ENCODE peak calls at places on chromosomes 5 and 9, in ten cellular contexts. One of them, this sample, is unnamed.

GRCh38 chr9:128917151-128917849 is 3.5 kb upstream of the PHYHD1 start:
- DNase-seq in activated gamma-delta T cell: no peak
- DNase-seq in activated T-cell treated with anti-CD3 and anti-CD28 coated beads, Interleukin-2, amount 50 U/mL, for 48 hours: no peak
- DNase-seq in NCI-H1048: no peak
- DNase-seq in NCI-H1105: no peak
- DNase-seq in CD4-positive, CD25-positive, alpha-beta regulatory T cell: no peak
- DNase-seq in stimulated activated CD4-positive, alpha-beta T cell treated with anti-CD3 and anti-CD28 coated beads, TNF-alpha, amount 100 ng/mL, for 1 hour: no peak
- DNase-seq in NCI-H1930: no peak
- DNase-seq in pulmonary artery endothelial cell: peak; percentile 59
- DNase-seq in prostate gland: peak; percentile 89
- DNase-seq in this sample: no peak

GRCh38 chr5:151319334-151319733 is 15.8 kb upstream of the SLC36A3 start:
- DNase-seq in NCI-H1930: no peak
- DNase-seq in stimulated activated CD4-positive, alpha-beta T cell treated with anti-CD3 and anti-CD28 coated beads, TNF-alpha, amount 100 ng/mL, for 1 hour: no peak
- DNase-seq in NCI-H1048: no peak
- DNase-seq in CD4-positive, CD25-positive, alpha-beta regulatory T cell: no peak
- DNase-seq in activated gamma-delta T cell: no peak
- DNase-seq in pulmonary artery endothelial cell: no peak
- DNase-seq in NCI-H1105: no peak
- DNase-seq in prostate gland: no peak
- DNase-seq in activated T-cell treated with anti-CD3 and anti-CD28 coated beads, Interleukin-2, amount 50 U/mL, for 48 hours: no peak
- DNase-seq in this sample: peak; percentile 16

GRCh38 chr5:128472919-128473318 is 65.1 kb downstream of the FBN2 start:
- DNase-seq in activated T-cell treated with anti-CD3 and anti-CD28 coated beads, Interleukin-2, amount 50 U/mL, for 48 hours: no peak
- DNase-seq in pulmonary artery endothelial cell: no peak
- DNase-seq in stimulated activated CD4-positive, alpha-beta T cell treated with anti-CD3 and anti-CD28 coated beads, TNF-alpha, amount 100 ng/mL, for 1 hour: no peak
- DNase-seq in NCI-H1048: no peak
- DNase-seq in activated gamma-delta T cell: no peak
- DNase-seq in CD4-positive, CD25-positive, alpha-beta regulatory T cell: no peak
- DNase-seq in NCI-H1105: no peak
- DNase-seq in NCI-H1930: no peak
- DNase-seq in prostate gland: no peak
- DNase-seq in this sample: no peak

GRCh38 chr5:136191304-136192014 is 1.5 kb downstream of the SMIM32 start:
- DNase-seq in activated T-cell treated with anti-CD3 and anti-CD28 coated beads, Interleukin-2, amount 50 U/mL, for 48 hours: no peak
- DNase-seq in prostate gland: no peak
- DNase-seq in activated gamma-delta T cell: no peak
- DNase-seq in CD4-positive, CD25-positive, alpha-beta regulatory T cell: no peak
- DNase-seq in stimulated activated CD4-positive, alpha-beta T cell treated with anti-CD3 and anti-CD28 coated beads, TNF-alpha, amount 100 ng/mL, for 1 hour: no peak
- DNase-seq in NCI-H1105: no peak
- DNase-seq in NCI-H1930: no peak
- DNase-seq in pulmonary artery endothelial cell: no peak
- DNase-seq in NCI-H1048: no peak
- DNase-seq in this sample: no peak

GRCh38 chr9:130498918-130499698 is 54.3 kb downstream of the ASS1 start:
- DNase-seq in prostate gland: no peak
- DNase-seq in activated gamma-delta T cell: no peak
- DNase-seq in activated T-cell treated with anti-CD3 and anti-CD28 coated beads, Interleukin-2, amount 50 U/mL, for 48 hours: no peak
- DNase-seq in NCI-H1930: no peak
- DNase-seq in NCI-H1048: no peak
- DNase-seq in pulmonary artery endothelial cell: no peak
- DNase-seq in stimulated activated CD4-positive, alpha-beta T cell treated with anti-CD3 and anti-CD28 coated beads, TNF-alpha, amount 100 ng/mL, for 1 hour: no peak
- DNase-seq in NCI-H1105: no peak
- DNase-seq in CD4-positive, CD25-positive, alpha-beta regulatory T cell: no peak
- DNase-seq in this sample: no peak

GRCh38 chr9:130128251-130128650 is 44.0 kb upstream of the NCS1 start:
- DNase-seq in stimulated activated CD4-positive, alpha-beta T cell treated with anti-CD3 and anti-CD28 coated beads, TNF-alpha, amount 100 ng/mL, for 1 hour: peak; percentile 59
- DNase-seq in activated gamma-delta T cell: no peak
- DNase-seq in CD4-positive, CD25-positive, alpha-beta regulatory T cell: peak; percentile 94
- DNase-seq in NCI-H1930: no peak
- DNase-seq in pulmonary artery endothelial cell: no peak
- DNase-seq in activated T-cell treated with anti-CD3 and anti-CD28 coated beads, Interleukin-2, amount 50 U/mL, for 48 hours: peak; percentile 75
- DNase-seq in NCI-H1048: no peak
- DNase-seq in prostate gland: no peak
- DNase-seq in NCI-H1105: no peak
- DNase-seq in this sample: no peak

GRCh38 chr5:109838157-109838556 is 148.4 kb downstream of the MAN2A1 start:
- DNase-seq in NCI-H1048: no peak
- DNase-seq in activated gamma-delta T cell: no peak
- DNase-seq in CD4-positive, CD25-positive, alpha-beta regulatory T cell: no peak
- DNase-seq in NCI-H1105: no peak
- DNase-seq in stimulated activated CD4-positive, alpha-beta T cell treated with anti-CD3 and anti-CD28 coated beads, TNF-alpha, amount 100 ng/mL, for 1 hour: no peak
- DNase-seq in activated T-cell treated with anti-CD3 and anti-CD28 coated beads, Interleukin-2, amount 50 U/mL, for 48 hours: no peak
- DNase-seq in NCI-H1930: no peak
- DNase-seq in prostate gland: no peak
- DNase-seq in pulmonary artery endothelial cell: no peak
- DNase-seq in this sample: no peak

GRCh38 chr9:89677696-89678393 is 73.0 kb downstream of the GADD45G start:
- DNase-seq in CD4-positive, CD25-positive, alpha-beta regulatory T cell: no peak
- DNase-seq in stimulated activated CD4-positive, alpha-beta T cell treated with anti-CD3 and anti-CD28 coated beads, TNF-alpha, amount 100 ng/mL, for 1 hour: no peak
- DNase-seq in NCI-H1105: peak; percentile 89
- DNase-seq in activated gamma-delta T cell: no peak
- DNase-seq in NCI-H1048: no peak
- DNase-seq in prostate gland: no peak
- DNase-seq in activated T-cell treated with anti-CD3 and anti-CD28 coated beads, Interleukin-2, amount 50 U/mL, for 48 hours: no peak
- DNase-seq in pulmonary artery endothelial cell: no peak
- DNase-seq in NCI-H1930: peak; percentile 46
- DNase-seq in this sample: peak; percentile 47

GRCh38 chr5:134662971-134663370 is 14.4 kb downstream of the SEC24A start:
- DNase-seq in NCI-H1105: no peak
- DNase-seq in prostate gland: no peak
- DNase-seq in NCI-H1048: no peak
- DNase-seq in activated T-cell treated with anti-CD3 and anti-CD28 coated beads, Interleukin-2, amount 50 U/mL, for 48 hours: no peak
- DNase-seq in stimulated activated CD4-positive, alpha-beta T cell treated with anti-CD3 and anti-CD28 coated beads, TNF-alpha, amount 100 ng/mL, for 1 hour: no peak
- DNase-seq in activated gamma-delta T cell: no peak
- DNase-seq in NCI-H1930: no peak
- DNase-seq in pulmonary artery endothelial cell: no peak
- DNase-seq in CD4-positive, CD25-positive, alpha-beta regulatory T cell: no peak
- DNase-seq in this sample: no peak

GRCh38 chr9:34651876-34652602 is at the start of gene IL11RA:
- DNase-seq in NCI-H1048: no peak
- DNase-seq in CD4-positive, CD25-positive, alpha-beta regulatory T cell: peak; percentile 58
- DNase-seq in activated gamma-delta T cell: no peak
- DNase-seq in NCI-H1930: no peak
- DNase-seq in stimulated activated CD4-positive, alpha-beta T cell treated with anti-CD3 and anti-CD28 coated beads, TNF-alpha, amount 100 ng/mL, for 1 hour: no peak
- DNase-seq in activated T-cell treated with anti-CD3 and anti-CD28 coated beads, Interleukin-2, amount 50 U/mL, for 48 hours: peak; percentile 69
- DNase-seq in pulmonary artery endothelial cell: peak; percentile 37
- DNase-seq in prostate gland: peak; percentile 80
- DNase-seq in NCI-H1105: peak; percentile 22
- DNase-seq in this sample: no peak

GRCh38 chr9:108212179-108212578 is 643.6 kb downstream of the ACTL7B start:
- DNase-seq in activated gamma-delta T cell: no peak
- DNase-seq in NCI-H1048: no peak
- DNase-seq in prostate gland: no peak
- DNase-seq in NCI-H1105: no peak
- DNase-seq in pulmonary artery endothelial cell: no peak
- DNase-seq in stimulated activated CD4-positive, alpha-beta T cell treated with anti-CD3 and anti-CD28 coated beads, TNF-alpha, amount 100 ng/mL, for 1 hour: no peak
- DNase-seq in NCI-H1930: no peak
- DNase-seq in activated T-cell treated with anti-CD3 and anti-CD28 coated beads, Interleukin-2, amount 50 U/mL, for 48 hours: no peak
- DNase-seq in CD4-positive, CD25-positive, alpha-beta regulatory T cell: no peak
- DNase-seq in this sample: no peak

GRCh38 chr9:13266172-13266571 is 13.3 kb downstream of the MPDZ start:
- DNase-seq in NCI-H1930: no peak
- DNase-seq in NCI-H1105: no peak
- DNase-seq in pulmonary artery endothelial cell: peak; percentile 50
- DNase-seq in activated T-cell treated with anti-CD3 and anti-CD28 coated beads, Interleukin-2, amount 50 U/mL, for 48 hours: no peak
- DNase-seq in prostate gland: no peak
- DNase-seq in NCI-H1048: no peak
- DNase-seq in activated gamma-delta T cell: no peak
- DNase-seq in stimulated activated CD4-positive, alpha-beta T cell treated with anti-CD3 and anti-CD28 coated beads, TNF-alpha, amount 100 ng/mL, for 1 hour: no peak
- DNase-seq in CD4-positive, CD25-positive, alpha-beta regulatory T cell: no peak
- DNase-seq in this sample: no peak

GRCh38 chr5:6181147-6181729 is 197.1 kb downstream of the MED10 start:
- DNase-seq in prostate gland: no peak
- DNase-seq in pulmonary artery endothelial cell: no peak
- DNase-seq in activated T-cell treated with anti-CD3 and anti-CD28 coated beads, Interleukin-2, amount 50 U/mL, for 48 hours: no peak
- DNase-seq in activated gamma-delta T cell: no peak
- DNase-seq in CD4-positive, CD25-positive, alpha-beta regulatory T cell: no peak
- DNase-seq in NCI-H1105: no peak
- DNase-seq in NCI-H1930: peak; percentile 17
- DNase-seq in stimulated activated CD4-positive, alpha-beta T cell treated with anti-CD3 and anti-CD28 coated beads, TNF-alpha, amount 100 ng/mL, for 1 hour: no peak
- DNase-seq in NCI-H1048: no peak
- DNase-seq in this sample: no peak

GRCh38 chr5:55925677-55926076 is 69.1 kb downstream of the IL6ST start:
- DNase-seq in NCI-H1048: no peak
- DNase-seq in activated T-cell treated with anti-CD3 and anti-CD28 coated beads, Interleukin-2, amount 50 U/mL, for 48 hours: no peak
- DNase-seq in stimulated activated CD4-positive, alpha-beta T cell treated with anti-CD3 and anti-CD28 coated beads, TNF-alpha, amount 100 ng/mL, for 1 hour: no peak
- DNase-seq in CD4-positive, CD25-positive, alpha-beta regulatory T cell: no peak
- DNase-seq in activated gamma-delta T cell: no peak
- DNase-seq in NCI-H1105: no peak
- DNase-seq in pulmonary artery endothelial cell: no peak
- DNase-seq in prostate gland: no peak
- DNase-seq in NCI-H1930: no peak
- DNase-seq in this sample: no peak

GRCh38 chr5:33662721-33663435 is 222.1 kb downstream of the TARS1 start:
- DNase-seq in prostate gland: no peak
- DNase-seq in NCI-H1105: no peak
- DNase-seq in activated gamma-delta T cell: no peak
- DNase-seq in pulmonary artery endothelial cell: no peak
- DNase-seq in NCI-H1048: no peak
- DNase-seq in NCI-H1930: no peak
- DNase-seq in activated T-cell treated with anti-CD3 and anti-CD28 coated beads, Interleukin-2, amount 50 U/mL, for 48 hours: no peak
- DNase-seq in stimulated activated CD4-positive, alpha-beta T cell treated with anti-CD3 and anti-CD28 coated beads, TNF-alpha, amount 100 ng/mL, for 1 hour: no peak
- DNase-seq in CD4-positive, CD25-positive, alpha-beta regulatory T cell: no peak
- DNase-seq in this sample: no peak

GRCh38 chr5:10424124-10424731 is 17.5 kb upstream of the ROPN1L start:
- DNase-seq in NCI-H1930: peak; percentile 25
- DNase-seq in activated T-cell treated with anti-CD3 and anti-CD28 coated beads, Interleukin-2, amount 50 U/mL, for 48 hours: no peak
- DNase-seq in prostate gland: peak; percentile 17
- DNase-seq in CD4-positive, CD25-positive, alpha-beta regulatory T cell: peak; percentile 54
- DNase-seq in stimulated activated CD4-positive, alpha-beta T cell treated with anti-CD3 and anti-CD28 coated beads, TNF-alpha, amount 100 ng/mL, for 1 hour: no peak
- DNase-seq in pulmonary artery endothelial cell: no peak
- DNase-seq in NCI-H1105: no peak
- DNase-seq in NCI-H1048: no peak
- DNase-seq in activated gamma-delta T cell: no peak
- DNase-seq in this sample: no peak

GRCh38 chr9:135230817-135231520 is 143.5 kb downstream of the OLFM1 start:
- DNase-seq in prostate gland: no peak
- DNase-seq in NCI-H1930: no peak
- DNase-seq in activated T-cell treated with anti-CD3 and anti-CD28 coated beads, Interleukin-2, amount 50 U/mL, for 48 hours: no peak
- DNase-seq in pulmonary artery endothelial cell: no peak
- DNase-seq in NCI-H1048: no peak
- DNase-seq in activated gamma-delta T cell: no peak
- DNase-seq in stimulated activated CD4-positive, alpha-beta T cell treated with anti-CD3 and anti-CD28 coated beads, TNF-alpha, amount 100 ng/mL, for 1 hour: no peak
- DNase-seq in CD4-positive, CD25-positive, alpha-beta regulatory T cell: no peak
- DNase-seq in NCI-H1105: no peak
- DNase-seq in this sample: no peak

GRCh38 chr5:20972419-20972925 is 984.5 kb upstream of the CDH18 start:
- DNase-seq in NCI-H1048: no peak
- DNase-seq in NCI-H1930: peak; percentile 11
- DNase-seq in stimulated activated CD4-positive, alpha-beta T cell treated with anti-CD3 and anti-CD28 coated beads, TNF-alpha, amount 100 ng/mL, for 1 hour: no peak
- DNase-seq in NCI-H1105: no peak
- DNase-seq in activated T-cell treated with anti-CD3 and anti-CD28 coated beads, Interleukin-2, amount 50 U/mL, for 48 hours: no peak
- DNase-seq in activated gamma-delta T cell: no peak
- DNase-seq in prostate gland: no peak
- DNase-seq in pulmonary artery endothelial cell: no peak
- DNase-seq in CD4-positive, CD25-positive, alpha-beta regulatory T cell: no peak
- DNase-seq in this sample: no peak

GRCh38 chr9:81621785-81622243 is 67.5 kb downstream of the TLE1 start:
- DNase-seq in pulmonary artery endothelial cell: no peak
- DNase-seq in activated T-cell treated with anti-CD3 and anti-CD28 coated beads, Interleukin-2, amount 50 U/mL, for 48 hours: no peak
- DNase-seq in stimulated activated CD4-positive, alpha-beta T cell treated with anti-CD3 and anti-CD28 coated beads, TNF-alpha, amount 100 ng/mL, for 1 hour: no peak
- DNase-seq in NCI-H1105: no peak
- DNase-seq in NCI-H1930: no peak
- DNase-seq in CD4-positive, CD25-positive, alpha-beta regulatory T cell: no peak
- DNase-seq in activated gamma-delta T cell: no peak
- DNase-seq in prostate gland: no peak
- DNase-seq in NCI-H1048: no peak
- DNase-seq in this sample: no peak

GRCh38 chr5:71924325-71924724 is 182.9 kb upstream of the MAP1B start:
- DNase-seq in stimulated activated CD4-positive, alpha-beta T cell treated with anti-CD3 and anti-CD28 coated beads, TNF-alpha, amount 100 ng/mL, for 1 hour: no peak
- DNase-seq in NCI-H1930: no peak
- DNase-seq in CD4-positive, CD25-positive, alpha-beta regulatory T cell: no peak
- DNase-seq in activated gamma-delta T cell: no peak
- DNase-seq in activated T-cell treated with anti-CD3 and anti-CD28 coated beads, Interleukin-2, amount 50 U/mL, for 48 hours: no peak
- DNase-seq in prostate gland: no peak
- DNase-seq in NCI-H1048: no peak
- DNase-seq in NCI-H1105: no peak
- DNase-seq in pulmonary artery endothelial cell: no peak
- DNase-seq in this sample: no peak

GRCh38 chr9:92966518-92966800 is 19.1 kb downstream of the FGD3 start:
- DNase-seq in NCI-H1048: no peak
- DNase-seq in CD4-positive, CD25-positive, alpha-beta regulatory T cell: peak; percentile 54
- DNase-seq in NCI-H1105: no peak
- DNase-seq in NCI-H1930: no peak
- DNase-seq in prostate gland: no peak
- DNase-seq in activated T-cell treated with anti-CD3 and anti-CD28 coated beads, Interleukin-2, amount 50 U/mL, for 48 hours: peak; percentile 27
- DNase-seq in pulmonary artery endothelial cell: no peak
- DNase-seq in activated gamma-delta T cell: no peak
- DNase-seq in stimulated activated CD4-positive, alpha-beta T cell treated with anti-CD3 and anti-CD28 coated beads, TNF-alpha, amount 100 ng/mL, for 1 hour: no peak
- DNase-seq in this sample: no peak

GRCh38 chr5:179504191-179504590 is 46.2 kb upstream of the RUFY1 start:
- DNase-seq in stimulated activated CD4-positive, alpha-beta T cell treated with anti-CD3 and anti-CD28 coated beads, TNF-alpha, amount 100 ng/mL, for 1 hour: no peak
- DNase-seq in CD4-positive, CD25-positive, alpha-beta regulatory T cell: no peak
- DNase-seq in pulmonary artery endothelial cell: no peak
- DNase-seq in NCI-H1105: no peak
- DNase-seq in activated T-cell treated with anti-CD3 and anti-CD28 coated beads, Interleukin-2, amount 50 U/mL, for 48 hours: no peak
- DNase-seq in activated gamma-delta T cell: no peak
- DNase-seq in NCI-H1048: no peak
- DNase-seq in prostate gland: no peak
- DNase-seq in NCI-H1930: no peak
- DNase-seq in this sample: no peak

GRCh38 chr5:94849324-94849723 is 230.9 kb downstream of the SLF1 start:
- DNase-seq in NCI-H1048: no peak
- DNase-seq in NCI-H1105: no peak
- DNase-seq in activated gamma-delta T cell: no peak
- DNase-seq in NCI-H1930: no peak
- DNase-seq in pulmonary artery endothelial cell: no peak
- DNase-seq in stimulated activated CD4-positive, alpha-beta T cell treated with anti-CD3 and anti-CD28 coated beads, TNF-alpha, amount 100 ng/mL, for 1 hour: no peak
- DNase-seq in prostate gland: no peak
- DNase-seq in CD4-positive, CD25-positive, alpha-beta regulatory T cell: no peak
- DNase-seq in activated T-cell treated with anti-CD3 and anti-CD28 coated beads, Interleukin-2, amount 50 U/mL, for 48 hours: no peak
- DNase-seq in this sample: no peak

GRCh38 chr5:93578813-93579560 is 2.0 kb downstream of the NR2F1-AS1 start:
- DNase-seq in pulmonary artery endothelial cell: no peak
- DNase-seq in activated gamma-delta T cell: no peak
- DNase-seq in stimulated activated CD4-positive, alpha-beta T cell treated with anti-CD3 and anti-CD28 coated beads, TNF-alpha, amount 100 ng/mL, for 1 hour: no peak
- DNase-seq in prostate gland: no peak
- DNase-seq in NCI-H1105: no peak
- DNase-seq in CD4-positive, CD25-positive, alpha-beta regulatory T cell: no peak
- DNase-seq in NCI-H1930: no peak
- DNase-seq in NCI-H1048: no peak
- DNase-seq in activated T-cell treated with anti-CD3 and anti-CD28 coated beads, Interleukin-2, amount 50 U/mL, for 48 hours: peak; percentile 24
- DNase-seq in this sample: no peak

This sample was measured in NCI-H187.